ENCODE peak calls at places on chromosomes 5 and 9, in four cellular contexts. F is adrenal gland, T is heart right ventricle, Y is kidney. M is an unnamed sample. For H3K36me3, the result is how much of the 10 kb centered on the place peaks cover.

GRCh38 chr9:3507395-3508077 is 18.3 kb downstream of the RFX3 start:
- DNase-seq in F (no peak), T (no peak), Y (no peak), M (no peak)

GRCh38 chr5:73783823-73784222 is 157.8 kb downstream of the ARHGEF28 start:
- DNase-seq in F (no peak), T (no peak), Y (no peak), M (no peak)

GRCh38 chr5:9361835-9362234 is 184.0 kb downstream of the SEMA5A start:
- DNase-seq in F (peak), T (no peak), Y (no peak), M (peak)

GRCh38 chr5:57191986-57192385 is 18.1 kb downstream of the GPBP1 start:
- DNase-seq in F (no peak), T (no peak), Y (no peak), M (no peak)

GRCh38 chr5:90133941-90134340 is 275.6 kb downstream of the CETN3 start:
- DNase-seq in F (no peak), T (no peak), Y (no peak), M (no peak)

GRCh38 chr5:112930082-112930344 is 8.0 kb upstream of the REEP5 start:
- DNase-seq in F (no peak), T (no peak), Y (no peak), M (no peak)

GRCh38 chr9:132717326-132717945 is 47.2 kb downstream of the GTF3C4 start:
- DNase-seq in F (no peak), T (no peak), Y (no peak), M (no peak)

GRCh38 chr9:134035041-134036039 is 10.1 kb downstream of the BRD3OS start:
- DNase-seq in F (no peak), T (no peak), Y (no peak), M (no peak)

GRCh38 chr9:125763373-125763772 is 16.2 kb downstream of the PBX3 start:
- DNase-seq in F (no peak), T (no peak), Y (no peak), M (peak)

GRCh38 chr5:157971466-157972324 is 112.8 kb upstream of the CLINT1 start:
- DNase-seq in F (no peak), T (no peak), Y (no peak), M (peak)

DNA sequence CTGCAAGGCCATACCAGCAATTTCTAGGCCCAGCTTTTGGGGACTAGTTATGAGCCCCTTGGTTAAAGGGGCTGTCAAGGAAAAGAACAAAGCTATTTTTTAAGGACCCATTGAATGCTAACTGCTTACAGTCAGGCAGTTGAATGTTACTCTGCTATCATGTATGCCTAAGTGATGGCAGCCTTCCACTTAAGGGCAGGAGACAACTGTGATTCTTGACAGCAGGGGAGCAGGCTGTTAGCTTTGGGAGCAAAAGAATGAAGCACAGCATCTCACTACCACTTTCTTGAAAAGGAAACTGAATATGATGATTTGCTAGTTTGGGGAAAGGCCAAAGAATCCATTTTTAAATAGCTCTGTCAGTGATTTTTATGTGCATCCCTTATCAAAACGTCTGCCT is 221.5 kb downstream of the SH3GL2 start:
- DNase-seq in F (no peak), T (no peak), Y (no peak), M (no peak)
- H3K36me3 ChIP-seq in F (under half), T (under half), Y (under half), M (under half)

DNA sequence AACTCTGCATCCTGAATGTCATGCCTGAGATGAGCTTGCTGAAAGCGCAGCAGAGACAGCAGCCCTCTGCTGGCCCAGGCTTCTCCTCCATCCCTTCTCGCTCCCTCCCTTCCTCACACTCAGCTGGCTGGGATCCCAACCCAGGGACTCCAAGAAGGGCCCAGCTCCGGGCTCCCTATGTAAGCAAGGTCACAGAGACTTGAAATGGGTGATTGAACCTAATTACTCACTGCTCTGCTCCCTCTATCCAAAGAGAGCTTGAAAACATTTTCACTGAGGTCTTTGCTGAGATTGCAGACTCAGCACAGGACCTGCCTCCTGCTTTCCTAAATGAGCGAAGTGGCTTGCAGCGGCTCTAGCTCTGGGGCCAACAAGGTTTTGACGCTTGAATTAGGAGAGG is 42.8 kb downstream of the RAPGEF1 start:
- DNase-seq in F (peak), T (peak), Y (peak), M (no peak)
- TF ChIP-seq CTCF in F (no peak), T (no peak), Y (peak), M (no peak)

DNA sequence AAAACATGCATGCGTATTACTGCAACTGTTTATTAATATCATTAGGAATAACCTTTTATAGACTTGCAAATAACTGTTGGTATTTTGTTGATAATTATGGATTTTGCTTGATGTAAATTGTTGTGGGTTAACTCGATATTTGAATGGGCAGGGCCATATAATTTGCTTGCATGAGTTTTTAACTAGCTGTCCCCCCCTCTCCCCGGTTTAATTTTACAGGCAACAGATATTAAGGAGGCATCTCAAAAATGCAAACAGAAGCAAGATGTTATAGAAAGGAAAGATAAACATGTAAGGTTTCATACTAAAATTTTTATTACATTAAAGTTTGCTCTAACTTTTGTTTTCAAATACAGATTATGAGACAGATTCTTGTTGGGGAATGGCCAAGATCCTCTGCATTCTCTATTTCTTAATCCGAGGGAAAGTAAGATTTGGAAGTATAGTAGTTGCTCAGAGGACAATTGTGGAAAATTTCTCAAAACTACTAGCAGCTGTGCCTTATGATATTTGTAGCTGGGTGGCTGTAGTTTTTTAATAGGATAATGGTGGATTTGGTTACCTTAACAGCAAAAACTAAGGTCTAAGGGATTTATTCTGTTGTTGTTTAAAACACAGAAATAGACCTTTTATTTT is 27.3 kb downstream of the SMC5 start:
- DNase-seq in F (no peak), T (no peak), Y (no peak), M (no peak)
- H3K36me3 ChIP-seq in F (under half), T (half or more), Y (under half), M (under half)

GRCh38 chr5:68408345-68408871 is 192.9 kb downstream of the PIK3R1 start:
- DNase-seq in F (no peak), T (no peak), Y (no peak), M (no peak)
- TF ChIP-seq CTCF in F (no peak), T (no peak), Y (no peak), M (no peak)

GRCh38 chr9:96771124-96771523 is 6.8 kb downstream of the ZNF510 start:
- DNase-seq in F (no peak), T (no peak), Y (no peak), M (no peak)

GRCh38 chr9:96766199-96766598 is 11.7 kb downstream of the ZNF510 start:
- DNase-seq in F (no peak), T (no peak), Y (no peak), M (no peak)

GRCh38 chr9:96769989-96770388 is 7.9 kb downstream of the ZNF510 start:
- DNase-seq in F (no peak), T (no peak), Y (no peak), M (no peak)
- H3K36me3 ChIP-seq in F (under half), T (half or more), Y (under half), M (under half)

GRCh38 chr5:132754947-132755346 is 7.7 kb downstream of the CCNI2 start:
- DNase-seq in F (no peak), T (no peak), Y (no peak), M (no peak)
- TF ChIP-seq CTCF in F (no peak), T (peak), Y (no peak), M (peak)

DNA sequence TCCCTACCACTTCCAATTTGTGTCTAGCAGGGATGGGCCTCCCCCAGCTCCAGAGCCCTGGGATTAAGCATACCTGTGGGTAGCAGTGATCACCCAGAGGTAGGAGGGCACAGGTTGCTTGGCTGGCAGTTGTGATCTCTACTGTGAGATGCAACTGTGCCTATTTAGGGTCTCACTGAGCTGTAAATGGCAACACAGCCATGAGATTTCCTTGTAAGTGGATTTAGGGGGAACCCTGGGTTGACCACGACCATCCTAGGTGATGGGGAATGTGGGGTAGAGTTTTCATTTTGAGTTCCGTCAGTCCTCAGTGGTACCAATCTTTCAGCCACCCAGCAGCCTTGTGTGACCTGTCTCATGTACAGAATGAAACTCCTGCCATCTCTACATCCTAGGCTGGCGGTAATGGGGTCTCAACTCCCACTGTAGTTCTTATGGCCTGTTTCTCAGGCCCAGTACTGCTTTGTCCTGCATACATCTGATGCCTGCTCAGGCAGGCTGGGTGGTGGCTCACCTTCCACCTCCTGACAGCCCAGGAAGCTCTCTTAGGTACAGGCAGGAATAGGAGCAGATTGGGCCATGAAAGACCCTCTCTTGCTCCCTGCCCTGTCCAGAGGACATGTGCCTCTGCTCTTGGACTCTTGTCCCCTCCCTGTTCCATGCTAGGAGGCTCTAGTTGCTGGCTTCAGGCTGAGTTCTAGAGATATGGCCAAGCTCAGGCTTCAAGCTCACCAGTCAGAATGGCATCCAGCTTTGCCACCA is 8.1 kb downstream of the HNRNPAB start:
- DNase-seq in F (no peak), T (no peak), Y (peak), M (no peak)
- H3K36me3 ChIP-seq in F (under half), T (half or more), Y (half or more), M (under half)